ENCODE peak calls at places on chromosomes 1 and 21, in nine cellular contexts. One of them, this sample, is unnamed.

GRCh38 chr1:151013518-151013917 is 5.3 kb downstream of the PRUNE1 start:
- DNase-seq in effector memory CD4-positive, alpha-beta T cell: no peak
- DNase-seq in kidney epithelial cell: no peak
- DNase-seq in activated CD4-positive, alpha-beta T cell treated with anti-CD3 and anti-CD28 coated beads, Interleukin-2, amount 50 U/mL, for 1 hour: no peak
- DNase-seq in adipocyte: no peak
- DNase-seq in iris pigment epithelial cell: peak; percentile 39
- DNase-seq in iPS-NIHi11: no peak
- DNase-seq in CD4-positive, alpha-beta T cell: no peak
- DNase-seq in HEK293T: no peak
- DNase-seq in this sample: no peak

GRCh38 chr1:51567653-51568052 is 48.6 kb upstream of the EPS15 start:
- DNase-seq in kidney epithelial cell: peak; percentile 28
- DNase-seq in activated CD4-positive, alpha-beta T cell treated with anti-CD3 and anti-CD28 coated beads, Interleukin-2, amount 50 U/mL, for 1 hour: no peak
- DNase-seq in HEK293T: no peak
- DNase-seq in iPS-NIHi11: no peak
- DNase-seq in iris pigment epithelial cell: peak; percentile 93
- DNase-seq in effector memory CD4-positive, alpha-beta T cell: no peak
- DNase-seq in CD4-positive, alpha-beta T cell: no peak
- DNase-seq in adipocyte: peak; percentile 87
- DNase-seq in this sample: no peak

GRCh38 chr1:223177681-223178080 is 34.6 kb upstream of the TLR5 start:
- DNase-seq in effector memory CD4-positive, alpha-beta T cell: no peak
- DNase-seq in activated CD4-positive, alpha-beta T cell treated with anti-CD3 and anti-CD28 coated beads, Interleukin-2, amount 50 U/mL, for 1 hour: no peak
- DNase-seq in kidney epithelial cell: no peak
- DNase-seq in adipocyte: no peak
- DNase-seq in HEK293T: no peak
- DNase-seq in CD4-positive, alpha-beta T cell: no peak
- DNase-seq in iris pigment epithelial cell: no peak
- DNase-seq in iPS-NIHi11: no peak
- DNase-seq in this sample: no peak

GRCh38 chr1:173753830-173754229 is 39.0 kb downstream of the KLHL20 start:
- DNase-seq in iPS-NIHi11: no peak
- DNase-seq in kidney epithelial cell: no peak
- DNase-seq in adipocyte: no peak
- DNase-seq in iris pigment epithelial cell: no peak
- DNase-seq in activated CD4-positive, alpha-beta T cell treated with anti-CD3 and anti-CD28 coated beads, Interleukin-2, amount 50 U/mL, for 1 hour: no peak
- DNase-seq in CD4-positive, alpha-beta T cell: no peak
- DNase-seq in effector memory CD4-positive, alpha-beta T cell: no peak
- DNase-seq in HEK293T: no peak
- DNase-seq in this sample: no peak

GRCh38 chr21:38165466-38166213 is 91.2 kb upstream of the KCNJ15 start:
- DNase-seq in iPS-NIHi11: no peak
- DNase-seq in adipocyte: no peak
- DNase-seq in kidney epithelial cell: no peak
- DNase-seq in HEK293T: no peak
- DNase-seq in activated CD4-positive, alpha-beta T cell treated with anti-CD3 and anti-CD28 coated beads, Interleukin-2, amount 50 U/mL, for 1 hour: no peak
- DNase-seq in effector memory CD4-positive, alpha-beta T cell: no peak
- DNase-seq in CD4-positive, alpha-beta T cell: no peak
- DNase-seq in iris pigment epithelial cell: no peak
- DNase-seq in this sample: no peak

GRCh38 chr1:206633708-206634121 is 1.6 kb upstream of the DYRK3 start:
- DNase-seq in CD4-positive, alpha-beta T cell: no peak
- DNase-seq in effector memory CD4-positive, alpha-beta T cell: no peak
- DNase-seq in adipocyte: peak; percentile 68
- DNase-seq in activated CD4-positive, alpha-beta T cell treated with anti-CD3 and anti-CD28 coated beads, Interleukin-2, amount 50 U/mL, for 1 hour: no peak
- DNase-seq in kidney epithelial cell: peak; percentile 74
- DNase-seq in iris pigment epithelial cell: peak; percentile 94
- DNase-seq in iPS-NIHi11: no peak
- DNase-seq in HEK293T: no peak
- DNase-seq in this sample: no peak

GRCh38 chr1:112776688-112777087 is 61.6 kb upstream of the PPM1J start:
- DNase-seq in CD4-positive, alpha-beta T cell: no peak
- DNase-seq in HEK293T: no peak
- DNase-seq in iPS-NIHi11: no peak
- DNase-seq in activated CD4-positive, alpha-beta T cell treated with anti-CD3 and anti-CD28 coated beads, Interleukin-2, amount 50 U/mL, for 1 hour: no peak
- DNase-seq in kidney epithelial cell: no peak
- DNase-seq in effector memory CD4-positive, alpha-beta T cell: no peak
- DNase-seq in iris pigment epithelial cell: no peak
- DNase-seq in adipocyte: no peak
- DNase-seq in this sample: no peak

GRCh38 chr1:227828773-227829172 is 13.3 kb downstream of the PRSS38 start:
- DNase-seq in kidney epithelial cell: no peak
- DNase-seq in activated CD4-positive, alpha-beta T cell treated with anti-CD3 and anti-CD28 coated beads, Interleukin-2, amount 50 U/mL, for 1 hour: no peak
- DNase-seq in iris pigment epithelial cell: no peak
- DNase-seq in CD4-positive, alpha-beta T cell: no peak
- DNase-seq in HEK293T: no peak
- DNase-seq in effector memory CD4-positive, alpha-beta T cell: no peak
- DNase-seq in iPS-NIHi11: no peak
- DNase-seq in adipocyte: no peak
- DNase-seq in this sample: no peak

GRCh38 chr1:161864577-161864976 is 98.5 kb downstream of the ATF6 start:
- DNase-seq in CD4-positive, alpha-beta T cell: no peak
- DNase-seq in kidney epithelial cell: peak; percentile 7
- DNase-seq in iris pigment epithelial cell: peak; percentile 65
- DNase-seq in iPS-NIHi11: no peak
- DNase-seq in effector memory CD4-positive, alpha-beta T cell: no peak
- DNase-seq in adipocyte: peak; percentile 76
- DNase-seq in activated CD4-positive, alpha-beta T cell treated with anti-CD3 and anti-CD28 coated beads, Interleukin-2, amount 50 U/mL, for 1 hour: peak; percentile 0
- DNase-seq in HEK293T: no peak
- DNase-seq in this sample: no peak

GRCh38 chr1:21323091-21323490 is 32.8 kb upstream of the ECE1 start:
- DNase-seq in kidney epithelial cell: no peak
- DNase-seq in adipocyte: peak; percentile 67
- DNase-seq in activated CD4-positive, alpha-beta T cell treated with anti-CD3 and anti-CD28 coated beads, Interleukin-2, amount 50 U/mL, for 1 hour: no peak
- DNase-seq in iPS-NIHi11: no peak
- DNase-seq in effector memory CD4-positive, alpha-beta T cell: no peak
- DNase-seq in iris pigment epithelial cell: no peak
- DNase-seq in HEK293T: no peak
- DNase-seq in CD4-positive, alpha-beta T cell: no peak
- DNase-seq in this sample: no peak

GRCh38 chr1:243596441-243597183 is 253.4 kb downstream of the AKT3 start:
- DNase-seq in iris pigment epithelial cell: peak; percentile 98
- DNase-seq in effector memory CD4-positive, alpha-beta T cell: no peak
- DNase-seq in CD4-positive, alpha-beta T cell: no peak
- DNase-seq in activated CD4-positive, alpha-beta T cell treated with anti-CD3 and anti-CD28 coated beads, Interleukin-2, amount 50 U/mL, for 1 hour: no peak
- DNase-seq in HEK293T: no peak
- DNase-seq in kidney epithelial cell: peak; percentile 78
- DNase-seq in iPS-NIHi11: no peak
- DNase-seq in adipocyte: peak; percentile 78
- DNase-seq in this sample: no peak

GRCh38 chr1:156750191-156750931 is 1.1 kb downstream of the HDGF start:
- DNase-seq in iris pigment epithelial cell: no peak
- DNase-seq in HEK293T: no peak
- DNase-seq in CD4-positive, alpha-beta T cell: peak; percentile 14
- DNase-seq in adipocyte: peak; percentile 59
- DNase-seq in effector memory CD4-positive, alpha-beta T cell: no peak
- DNase-seq in kidney epithelial cell: no peak
- DNase-seq in activated CD4-positive, alpha-beta T cell treated with anti-CD3 and anti-CD28 coated beads, Interleukin-2, amount 50 U/mL, for 1 hour: no peak
- DNase-seq in iPS-NIHi11: no peak
- DNase-seq in this sample: no peak

GRCh38 chr1:51541313-51542050 is 22.4 kb upstream of the EPS15 start:
- DNase-seq in adipocyte: no peak
- DNase-seq in HEK293T: no peak
- DNase-seq in iris pigment epithelial cell: no peak
- DNase-seq in effector memory CD4-positive, alpha-beta T cell: no peak
- DNase-seq in kidney epithelial cell: no peak
- DNase-seq in activated CD4-positive, alpha-beta T cell treated with anti-CD3 and anti-CD28 coated beads, Interleukin-2, amount 50 U/mL, for 1 hour: no peak
- DNase-seq in CD4-positive, alpha-beta T cell: no peak
- DNase-seq in iPS-NIHi11: no peak
- DNase-seq in this sample: no peak

This sample was measured in D341Med.